ENCODE peak calls at places on chromosomes 13 and 19, in four cellular contexts. J is H1, W is GM12878, Z is HepG2. T is an unnamed sample. For H3K27me3, the result is how much of the 10 kb centered on the place peaks cover.

GRCh38 chr13:59458908-59459579 is 704.7 kb downstream of the DIAPH3 start:
- DNase-seq in J (no peak), Z (no peak), W (no peak), T (no peak)

GRCh38 chr19:44905437-44906160 is at the start of gene APOE:
- DNase-seq in J (peak), W (no peak), Z (peak), T (no peak)

GRCh38 chr13:58087566-58087965 is 456.0 kb downstream of the PCDH17 start:
- DNase-seq in Z (no peak), W (no peak), J (no peak), T (no peak)

GRCh38 chr13:76993021-76993420 is 1.1 kb downstream of the CLN5 start:
- DNase-seq in W (no peak), J (no peak), Z (no peak), T (no peak)

GRCh38 chr13:93496985-93497673 is 270.5 kb downstream of the GPC6 start:
- DNase-seq in J (no peak), Z (no peak), W (no peak), T (no peak)

GRCh38 chr19:35041548-35042055 is at the start of gene HPN:
- DNase-seq in J (no peak), W (no peak), Z (peak), T (no peak)

GRCh38 chr19:48393559-48394330 is at the start of gene GRIN2D:
- DNase-seq in W (no peak), J (no peak), Z (no peak), T (no peak)

GRCh38 chr19:47284324-47284899 is 9.7 kb downstream of the INAFM1 start:
- DNase-seq in J (no peak), Z (peak), W (no peak), T (peak)

GRCh38 chr19:47241919-47242644 is 11.1 kb upstream of the BBC3 start:
- DNase-seq in J (no peak), W (no peak), Z (no peak), T (no peak)

GRCh38 chr13:25977671-25978070 is 74.1 kb downstream of the SHISA2 start:
- DNase-seq in Z (no peak), J (no peak), W (no peak), T (no peak)

GRCh38 chr13:48626077-48626449 is 27.7 kb upstream of the CYSLTR2 start:
- DNase-seq in J (no peak), W (no peak), Z (peak), T (no peak)

GRCh38 chr13:27245610-27246009 is 5.7 kb upstream of the RPL21 start:
- DNase-seq in J (no peak), W (no peak), Z (no peak), T (peak)

GRCh38 chr13:29578300-29579048 is 17.0 kb downstream of the SLC7A1 start:
- DNase-seq in J (no peak), Z (no peak), W (no peak), T (no peak)

GRCh38 chr13:95793018-95793555 is 116.1 kb downstream of the DNAJC3 start:
- DNase-seq in Z (no peak), J (no peak), W (no peak), T (no peak)

GRCh38 chr13:67443901-67444300 is 213.8 kb upstream of the PCDH9 start:
- DNase-seq in Z (no peak), W (no peak), J (no peak), T (no peak)

GRCh38 chr19:39470724-39471339 is 9.8 kb upstream of the TIMM50 start:
- DNase-seq in W (no peak), J (no peak), Z (no peak), T (no peak)

GRCh38 chr13:106529415-106530208 is 5.8 kb downstream of the EFNB2 start:
- DNase-seq in W (no peak), Z (no peak), J (no peak), T (no peak)

GRCh38 chr13:23506821-23507210 is 63.4 kb upstream of the TNFRSF19 start:
- DNase-seq in Z (no peak), J (no peak), W (no peak), T (no peak)

GRCh38 chr13:113493315-113493951 is 2.9 kb upstream of the DCUN1D2 start:
- DNase-seq in Z (peak), W (peak), J (no peak), T (no peak)

GRCh38 chr13:97934590-97934989 is 18.9 kb upstream of the IPO5 start:
- DNase-seq in Z (no peak), J (no peak), W (no peak), T (no peak)

GRCh38 chr19:7934766-7935165 is 8.7 kb downstream of the TIMM44 start:
- DNase-seq in J (no peak), Z (no peak), W (no peak), T (no peak)

GRCh38 chr19:2278504-2279158 is 3.3 kb downstream of the PEAK3 start:
- DNase-seq in Z (no peak), W (no peak), J (no peak), T (no peak)

GRCh38 chr13:45191874-45192273 is 9.0 kb downstream of the KCTD4 start:
- DNase-seq in W (no peak), J (no peak), Z (no peak), T (no peak)

GRCh38 chr19:57830071-57830602 is at the start of gene ZNF587B:
- DNase-seq in Z (peak), W (no peak), J (peak), T (peak)

GRCh38 chr19:2195361-2195760 is 31.6 kb downstream of the DOT1L start:
- DNase-seq in J (no peak), W (no peak), Z (no peak), T (no peak)

GRCh38 chr19:55005684-55006488 is 32.2 kb downstream of the GP6 start:
- DNase-seq in W (peak), Z (peak), J (no peak), T (peak)

GRCh38 chr19:4326215-4326836 is 12.3 kb downstream of the STAP2 start:
- DNase-seq in J (no peak), Z (no peak), W (no peak), T (no peak)

GRCh38 chr13:101331731-101332130 is 84.6 kb downstream of the NALCN start:
- DNase-seq in J (no peak), Z (no peak), W (no peak), T (no peak)

GRCh38 chr19:31338069-31338767 is 11.0 kb downstream of the TSHZ3 start:
- DNase-seq in Z (peak), W (no peak), J (no peak), T (no peak)

GRCh38 chr19:53865918-53866696 is 1.6 kb upstream of the MYADM start:
- DNase-seq in Z (peak), W (no peak), J (no peak), T (no peak)

GRCh38 chr13:40549500-40550094 is 116.8 kb downstream of the FOXO1 start:
- DNase-seq in J (no peak), W (no peak), Z (peak), T (no peak)

GRCh38 chr13:96075953-96076543 is 13.9 kb upstream of the HS6ST3 start:
- DNase-seq in Z (peak), W (no peak), J (no peak), T (no peak)

GRCh38 chr19:1239796-1240737 is 1.5 kb upstream of the ATP5F1D start:
- DNase-seq in W (no peak), Z (peak), J (no peak), T (peak)

GRCh38 chr13:32427852-32428580 is at the start of gene N4BP2L1:
- DNase-seq in J (no peak), Z (peak), W (peak), T (no peak)

GRCh38 chr19:4639531-4640246 is 373 bp downstream of the TNFAIP8L1 start:
- DNase-seq in W (no peak), J (no peak), Z (peak), T (no peak)

GRCh38 chr13:61094865-61095264 is 320.8 kb downstream of the PCDH20 start:
- DNase-seq in W (no peak), J (no peak), Z (no peak), T (no peak)

GRCh38 chr13:36131931-36132297 is 732 bp upstream of the DCLK1 start:
- DNase-seq in Z (no peak), J (no peak), W (no peak), T (no peak)

DNA sequence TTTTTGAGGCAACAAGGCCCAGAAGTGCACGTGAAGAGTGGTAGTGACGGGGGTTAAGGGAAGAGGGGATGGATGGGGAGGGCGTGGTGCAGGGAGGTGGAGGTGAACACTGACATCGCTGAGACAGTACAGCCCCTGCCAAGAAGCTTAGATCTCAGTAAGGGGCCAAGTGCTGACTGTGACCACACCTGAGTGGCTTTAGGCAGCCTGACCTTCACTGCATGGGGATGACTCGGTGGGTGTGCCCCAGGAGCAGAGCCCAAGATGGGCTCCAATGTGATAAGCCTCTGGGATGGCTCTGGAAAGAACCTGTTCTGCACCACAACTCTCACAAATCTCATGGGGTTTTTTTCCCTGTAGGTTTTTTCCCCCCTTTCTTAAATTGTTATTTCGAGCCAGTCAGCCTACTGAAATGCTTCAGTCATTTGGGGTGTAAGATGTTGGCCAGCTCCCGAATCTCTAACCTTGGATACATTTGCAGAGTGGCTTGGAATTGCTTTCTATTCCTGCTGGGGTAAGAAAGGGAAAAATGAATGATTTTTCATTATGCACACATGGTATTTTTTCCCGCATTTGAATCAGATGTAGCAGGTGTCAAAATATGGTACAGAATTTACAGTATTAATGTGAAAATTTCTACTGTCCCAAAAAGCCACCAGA is 165.0 kb downstream of the TM9SF2 start:
- DNase-seq in Z (no peak), W (no peak), J (no peak), T (no peak)
- H3K27me3 ChIP-seq in Z (under half), W (under half), J (under half), T (under half)

GRCh38 chr13:80553041-80553440 is 212.1 kb upstream of the SPRY2 start:
- DNase-seq in W (no peak), J (no peak), Z (no peak), T (no peak)

GRCh38 chr13:80562423-80562822 is 221.5 kb upstream of the SPRY2 start:
- DNase-seq in W (no peak), J (no peak), Z (no peak), T (no peak)

GRCh38 chr13:80556291-80556690 is 215.4 kb upstream of the SPRY2 start:
- DNase-seq in J (no peak), W (no peak), Z (no peak), T (no peak)

GRCh38 chr13:80555796-80556195 is 214.9 kb upstream of the SPRY2 start:
- DNase-seq in W (no peak), J (no peak), Z (no peak), T (no peak)

GRCh38 chr13:80558074-80558473 is 217.1 kb upstream of the SPRY2 start:
- DNase-seq in J (no peak), W (no peak), Z (no peak), T (no peak)
- TF ChIP-seq SUZ12 in J (no peak), W (no peak), Z (no peak), T (no peak)

DNA sequence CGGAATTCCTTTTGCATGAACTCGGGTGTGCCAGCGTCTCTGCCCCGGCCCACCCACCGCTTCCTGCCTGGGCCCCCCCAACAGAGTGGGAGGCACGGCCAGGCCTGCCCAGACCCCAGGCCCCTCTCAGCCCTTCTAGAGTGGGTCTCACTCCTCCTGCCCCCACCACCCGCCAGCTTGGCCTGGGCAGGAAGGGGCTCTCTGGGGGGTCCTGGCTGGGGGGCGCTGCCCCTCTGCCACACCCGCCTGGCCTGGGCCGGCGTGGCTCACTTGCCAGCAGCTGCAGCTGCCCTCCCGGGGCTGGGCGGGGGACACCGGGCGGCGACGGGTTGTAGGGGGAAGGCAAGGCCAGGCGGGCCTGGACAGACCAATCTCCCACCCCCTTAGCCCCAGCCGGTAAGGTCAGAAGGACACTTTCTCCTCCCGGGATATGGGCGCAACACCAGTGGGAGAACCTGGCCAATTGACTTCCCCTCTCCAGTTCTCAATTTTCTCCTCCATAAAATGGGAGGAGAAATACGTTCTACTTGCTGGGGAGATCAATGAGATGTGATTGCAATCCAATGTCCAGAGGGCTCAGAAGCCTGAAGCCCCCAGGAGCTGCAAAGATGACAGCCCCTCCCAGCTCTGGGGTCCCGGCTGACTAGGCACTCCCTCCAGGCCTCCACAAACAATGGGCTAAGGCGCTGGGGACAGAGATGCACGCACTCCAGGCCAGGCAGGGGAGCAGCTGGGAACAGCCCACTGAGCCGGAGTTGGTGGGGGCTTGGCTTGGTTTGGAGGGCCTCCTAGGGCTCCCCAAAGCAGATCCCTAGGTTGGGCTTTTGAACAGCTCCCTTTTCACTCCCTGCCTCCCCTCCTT is 2.4 kb downstream of the CRLF1 start:
- DNase-seq in W (no peak), J (no peak), Z (no peak), T (no peak)
- H3K27me3 ChIP-seq in W (under half), J (half or more), Z (under half), T (half or more)

GRCh38 chr19:29810504-29810871 is 1.3 kb upstream of the CCNE1 start:
- DNase-seq in W (no peak), J (no peak), Z (no peak), T (no peak)
- TF ChIP-seq SUZ12 in W (no peak), J (no peak), Z (no peak), T (no peak)

DNA sequence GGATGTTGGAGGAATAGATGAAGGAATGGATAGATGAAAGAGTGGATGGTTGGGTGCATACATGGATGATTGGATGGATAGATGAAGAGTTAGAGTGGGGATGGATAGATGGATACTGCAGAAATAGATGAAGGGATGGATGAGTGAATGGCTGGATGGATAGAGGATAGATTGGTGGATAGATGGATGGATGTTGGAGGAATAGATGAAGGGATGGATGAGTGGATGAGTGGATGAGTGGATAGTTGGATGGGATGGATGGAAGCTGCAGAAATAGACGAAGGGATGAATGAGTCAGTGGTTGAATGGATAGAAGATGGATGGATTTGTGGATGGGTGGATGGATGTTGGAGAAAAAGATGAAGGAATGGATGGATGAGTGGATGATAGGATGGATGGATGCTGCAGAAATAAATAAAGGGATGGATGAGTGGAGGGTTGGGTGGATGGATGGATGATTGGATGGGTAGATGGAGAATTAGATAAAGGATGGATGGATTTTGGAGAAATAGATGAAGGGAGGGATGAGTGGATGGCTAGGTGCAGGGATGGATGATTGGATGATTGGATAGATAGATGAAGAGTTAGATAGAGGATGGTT is 4.7 kb upstream of the SYT3 start:
- DNase-seq in J (no peak), Z (no peak), W (no peak), T (no peak)
- H3K27me3 ChIP-seq in J (under half), Z (under half), W (under half), T (under half)

GRCh38 chr19:36528194-36528920 is at the start of gene ZNF260:
- DNase-seq in J (peak), W (peak), Z (peak), T (peak)

GRCh38 chr19:36524617-36525016 is 3.5 kb downstream of the ZNF260 start:
- DNase-seq in J (no peak), W (no peak), Z (no peak), T (no peak)

GRCh38 chr19:36527873-36528193 is 238 bp downstream of the ZNF260 start:
- DNase-seq in J (no peak), W (no peak), Z (no peak), T (no peak)

GRCh38 chr19:36526581-36526980 is 1.5 kb downstream of the ZNF260 start:
- DNase-seq in W (no peak), Z (no peak), J (no peak), T (no peak)

DNA sequence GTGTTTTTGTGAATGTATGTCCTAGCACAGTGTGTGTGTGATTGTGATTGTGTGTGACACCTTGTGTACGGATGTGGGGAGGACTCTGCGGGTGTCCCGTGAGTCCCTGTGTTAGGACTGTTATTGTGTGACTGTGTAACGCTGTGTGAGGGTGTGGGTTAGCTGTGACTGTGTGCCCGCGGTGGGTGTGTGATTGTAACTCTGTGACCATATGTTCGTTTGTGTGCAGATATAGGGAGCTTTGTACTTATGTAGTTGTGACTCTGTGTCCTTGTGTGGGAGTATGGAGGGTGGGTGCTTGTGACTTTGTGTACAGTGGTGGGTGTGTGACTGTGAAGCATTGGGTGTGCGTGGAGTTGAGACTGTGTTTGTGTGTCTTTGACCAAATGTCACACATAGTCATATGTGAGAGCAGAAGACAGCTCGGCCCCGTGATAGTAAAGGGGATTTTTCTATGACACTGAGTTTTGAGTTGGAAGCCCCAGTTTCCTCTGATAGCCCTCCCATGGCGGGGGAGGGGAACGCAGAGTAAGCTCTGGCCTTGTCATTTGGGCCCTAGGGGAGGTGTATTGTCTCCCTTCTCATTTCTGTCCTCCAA is 949 bp upstream of the ZNF260 start:
- DNase-seq in W (peak), Z (peak), J (no peak), T (no peak)
- TF ChIP-seq SUZ12 in W (no peak), Z (no peak), J (no peak), T (no peak)

GRCh38 chr13:74966814-74967213 is 515.2 kb downstream of the TBC1D4 start:
- DNase-seq in Z (no peak), W (no peak), J (no peak), T (no peak)
- H3K27me3 ChIP-seq in Z (under half), W (under half), J (under half), T (under half)

T was measured in NT2/D1.